ENCODE peak calls at places on chromosome 9, in seven cellular contexts. Q, V, N, M, J, H and D are unnamed samples.

GRCh38 chr9:34783951-34784487 is 74.1 kb upstream of the CCL21 start:
- DNase-seq in N (no peak), H (no peak), M (no peak), Q (no peak), J (no peak), V (no peak), D (no peak)

GRCh38 chr9:117046666-117047327 is 359.7 kb downstream of the TRIM32 start:
- DNase-seq in V (no peak), Q (no peak), H (no peak), M (no peak), J (no peak), N (no peak), D (no peak)

GRCh38 chr9:85178486-85178885 is 509.0 kb downstream of the NTRK2 start:
- DNase-seq in J (no peak), Q (no peak), N (no peak), H (no peak), V (no peak), M (no peak), D (no peak)

GRCh38 chr9:80885894-80886293 is 803.5 kb downstream of the TLE1 start:
- DNase-seq in N (peak; percentile 22), M (peak; percentile 13), J (no peak), Q (no peak), V (no peak), H (peak; percentile 59), D (no peak)

GRCh38 chr9:106228861-106229260 is 534.5 kb downstream of the TMEM38B start:
- DNase-seq in N (no peak), H (no peak), Q (no peak), J (no peak), V (no peak), M (no peak), D (no peak)

GRCh38 chr9:112028242-112029221 is 131.9 kb downstream of the UGCG start:
- DNase-seq in N (no peak), J (no peak), V (no peak), H (peak; percentile 31), M (peak; percentile 36), Q (peak; percentile 19), D (no peak)

GRCh38 chr9:76637426-76637825 is 126.8 kb upstream of the PCA3 start:
- DNase-seq in Q (no peak), M (no peak), N (no peak), J (no peak), V (no peak), H (no peak), D (no peak)

GRCh38 chr9:71442937-71443336 is 321.5 kb upstream of the TRPM3 start:
- DNase-seq in M (no peak), N (no peak), J (no peak), V (no peak), Q (no peak), H (no peak), D (no peak)

GRCh38 chr9:86353591-86354047 is 591 bp downstream of the TUT7 start:
- DNase-seq in Q (no peak), J (no peak), V (no peak), M (peak; percentile 51), N (peak; percentile 32), H (no peak), D (no peak)

GRCh38 chr9:89351584-89351983 is 33.3 kb downstream of the SECISBP2 start:
- DNase-seq in Q (no peak), M (no peak), J (no peak), H (no peak), V (no peak), N (no peak), D (no peak)

GRCh38 chr9:19162956-19163355 is 35.7 kb upstream of the PLIN2 start:
- DNase-seq in N (peak; percentile 55), V (peak; percentile 40), M (no peak), J (no peak), Q (peak; percentile 61), H (no peak), D (peak; percentile 64)

GRCh38 chr9:97710356-97711222 is 13.4 kb upstream of the XPA start:
- DNase-seq in N (peak; percentile 76), J (peak; percentile 47), H (peak; percentile 81), M (peak; percentile 70), V (peak; percentile 37), Q (peak; percentile 75), D (peak; percentile 50)

GRCh38 chr9:97502984-97503861 is 1.8 kb downstream of the TMOD1 start:
- DNase-seq in M (no peak), J (no peak), H (peak; percentile 72), N (no peak), Q (no peak), V (no peak), D (no peak)

GRCh38 chr9:138015021-138015829 is 137.6 kb downstream of the CACNA1B start:
- DNase-seq in H (peak; percentile 36), M (no peak), Q (no peak), J (no peak), N (no peak), V (no peak), D (no peak)

GRCh38 chr9:88920645-88921044 is 70.6 kb upstream of the S1PR3 start:
- DNase-seq in M (peak; percentile 20), V (no peak), Q (peak; percentile 11), J (no peak), H (peak; percentile 62), N (no peak), D (no peak)

GRCh38 chr9:137053944-137054931 is at the start of gene ENTPD2:
- DNase-seq in M (peak; percentile 79), Q (no peak), V (no peak), H (peak; percentile 84), N (no peak), J (no peak), D (no peak)

GRCh38 chr9:38008168-38009034 is 60.6 kb downstream of the SHB start:
- DNase-seq in H (peak; percentile 79), Q (peak; percentile 84), V (no peak), M (peak; percentile 94), N (peak; percentile 74), J (peak; percentile 82), D (no peak)

GRCh38 chr9:135249191-135249590 is 161.7 kb downstream of the OLFM1 start:
- DNase-seq in M (no peak), J (no peak), N (no peak), Q (no peak), H (no peak), V (no peak), D (peak; percentile 24)

GRCh38 chr9:89813482-89813881 is 208.7 kb downstream of the GADD45G start:
- DNase-seq in Q (no peak), J (no peak), H (peak; percentile 5), N (no peak), M (no peak), V (no peak), D (no peak)

GRCh38 chr9:122444366-122444765 is 33.4 kb downstream of the OR1J1 start:
- DNase-seq in M (no peak), Q (no peak), N (peak; percentile 88), J (no peak), H (no peak), V (no peak), D (peak; percentile 32)

GRCh38 chr9:94039786-94040185 is 44.5 kb upstream of the PTPDC1 start:
- DNase-seq in H (no peak), V (no peak), N (no peak), M (no peak), J (no peak), Q (no peak), D (no peak)

GRCh38 chr9:94042516-94042915 is 41.7 kb upstream of the PTPDC1 start:
- DNase-seq in V (no peak), M (no peak), N (no peak), Q (no peak), H (no peak), J (no peak), D (no peak)
- H3K27ac ChIP-seq in V (no peak overlapping the region), M (no peak overlapping the region), N (no peak overlapping the region), Q (no peak overlapping the region), H (no peak overlapping the region), J (no peak overlapping the region), D (no peak overlapping the region)

DNA sequence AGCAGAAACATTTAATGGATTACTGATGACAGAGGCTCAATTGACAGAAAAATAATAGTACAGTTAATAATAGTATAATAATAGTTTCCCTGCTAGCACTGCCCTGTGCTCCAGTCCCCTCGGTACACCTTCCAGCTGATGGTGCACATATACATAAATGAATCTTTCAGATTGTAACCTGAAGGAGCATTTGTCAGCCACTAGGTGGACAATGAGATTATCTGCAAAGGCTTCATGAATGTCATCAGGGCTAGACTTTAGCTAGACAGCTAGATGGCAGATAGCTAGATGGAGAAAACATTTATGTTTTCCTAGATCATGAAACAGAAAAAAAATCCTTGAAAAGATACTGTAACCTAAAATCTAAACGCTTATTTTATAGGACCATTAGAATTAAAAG is 304.4 kb upstream of the SMC2 start:
- DNase-seq in N (no peak), J (no peak), V (no peak), H (no peak), Q (peak; percentile 18), M (peak; percentile 10), D (no peak)
- TF ChIP-seq CTCF in N (no peak), J (peak; percentile 33), V (no peak), H (peak; percentile 67), Q (no peak), M (peak; percentile 52), D (no peak)

DNA sequence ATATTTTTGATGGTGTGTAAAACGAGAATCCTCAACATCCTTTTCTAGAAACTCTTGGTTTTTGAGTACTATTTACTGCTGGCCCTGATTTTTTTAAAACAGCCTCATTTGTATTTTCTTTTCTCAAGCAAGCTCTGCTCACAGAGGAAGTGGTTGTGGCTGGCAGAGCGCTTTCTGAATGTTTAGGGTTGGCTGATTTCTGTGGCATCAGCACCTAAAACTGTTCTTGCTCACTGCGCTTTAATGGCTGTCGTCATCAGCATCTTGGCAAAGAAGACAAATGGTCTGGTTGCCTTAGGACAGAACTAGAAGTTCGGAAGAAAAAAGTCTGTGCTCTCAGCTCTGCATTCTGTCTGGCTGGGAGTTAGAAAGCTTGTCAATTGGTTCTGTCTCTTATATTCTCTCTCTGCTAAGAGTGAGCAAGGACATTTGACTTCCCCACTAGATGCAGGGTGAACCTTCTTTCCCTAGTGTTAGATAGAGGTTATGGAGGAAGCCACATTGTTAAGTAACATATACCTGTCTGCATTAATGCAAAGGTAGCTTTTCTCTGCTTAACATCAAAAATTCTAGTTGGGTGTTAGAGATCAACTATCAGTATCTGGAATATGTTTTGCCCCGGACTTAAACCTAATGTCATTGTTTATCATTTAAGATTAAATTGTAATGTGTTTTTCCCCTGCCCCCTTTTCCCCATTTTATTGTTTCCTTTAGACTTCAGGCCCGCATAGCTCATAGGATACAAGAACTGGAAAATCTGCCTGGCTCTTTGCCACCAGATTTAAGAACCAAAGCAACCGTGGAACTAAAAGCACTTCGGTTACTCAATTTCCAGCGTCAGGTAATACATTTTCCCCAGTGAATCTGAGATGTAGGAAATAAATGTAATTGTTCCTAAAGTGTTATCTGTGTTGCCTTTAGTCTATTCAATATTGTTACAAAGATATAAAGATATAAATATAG is 39.0 kb downstream of the SMARCA2 start:
- DNase-seq in V (peak; percentile 57), H (no peak), M (no peak), Q (no peak), J (no peak), N (peak; percentile 70), D (no peak)
- H3K27ac ChIP-seq in V (peak overlapping the region; percentile 35), H (no peak overlapping the region), M (no peak overlapping the region), Q (no peak overlapping the region), J (no peak overlapping the region), N (no peak overlapping the region), D (no peak overlapping the region)

DNA sequence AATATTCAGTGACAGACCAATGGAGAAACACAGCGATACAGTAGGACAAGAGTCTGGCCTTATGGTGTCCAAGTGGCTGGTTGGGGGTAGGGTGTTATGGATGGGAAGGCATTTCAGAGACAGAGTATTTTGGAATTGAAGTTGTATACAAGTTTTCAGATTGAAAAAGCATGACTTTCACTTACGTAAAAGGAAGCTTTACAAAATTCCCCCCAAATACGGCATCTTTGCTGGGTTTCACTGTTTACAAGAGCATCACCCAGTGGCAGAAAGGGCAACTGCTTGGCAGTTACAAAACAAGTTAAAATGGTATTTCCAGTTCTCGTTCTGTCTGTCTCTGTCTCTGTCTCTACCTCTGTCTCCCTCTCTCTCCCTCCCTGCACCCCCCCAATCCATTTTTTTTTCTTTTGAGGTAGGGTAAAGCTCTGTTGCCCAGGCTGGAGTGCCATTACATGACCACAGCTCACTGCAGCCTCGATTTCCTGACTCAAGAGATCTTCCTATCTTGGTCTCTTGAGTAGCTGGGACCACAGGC is 86.2 kb downstream of the PTPN3 start:
- DNase-seq in M (peak; percentile 15), N (peak; percentile 81), Q (peak; percentile 35), H (peak; percentile 75), J (no peak), V (no peak), D (no peak)
- TF ChIP-seq CTCF in M (peak; percentile 64), N (peak; percentile 97), Q (peak; percentile 46), H (peak; percentile 84), J (peak; percentile 67), V (peak; percentile 25), D (peak; percentile 60)